ENCODE peak calls at places on chromosomes 7 and 10, in four cellular contexts. One of them, this sample, is unnamed.

GRCh38 chr7:114759347-114760062 is 162.4 kb upstream of the MDFIC start:
- DNase-seq in tibial nerve: no peak
- DNase-seq in tibial artery: no peak
- DNase-seq in HL-60: no peak
- DNase-seq in this sample: no peak

GRCh38 chr10:129105266-129105665 is 361.8 kb upstream of the MGMT start:
- DNase-seq in tibial nerve: no peak
- DNase-seq in tibial artery: no peak
- DNase-seq in HL-60: no peak
- DNase-seq in this sample: no peak

GRCh38 chr7:24827589-24827988 is 70.3 kb upstream of the GSDME start:
- DNase-seq in tibial nerve: no peak
- DNase-seq in tibial artery: no peak
- DNase-seq in HL-60: no peak
- DNase-seq in this sample: no peak

GRCh38 chr10:107417446-107417845 is 252.9 kb upstream of the SORCS1 start:
- DNase-seq in tibial nerve: no peak
- DNase-seq in tibial artery: no peak
- DNase-seq in HL-60: no peak
- DNase-seq in this sample: no peak

GRCh38 chr10:97280783-97281182 is 11.7 kb downstream of the ARHGAP19 start:
- DNase-seq in tibial nerve: no peak
- DNase-seq in tibial artery: no peak
- DNase-seq in HL-60: no peak
- DNase-seq in this sample: no peak

GRCh38 chr7:66899552-66900280 is 21.3 kb upstream of the TMEM248 start:
- DNase-seq in tibial nerve: no peak
- DNase-seq in tibial artery: no peak
- DNase-seq in HL-60: no peak
- DNase-seq in this sample: no peak

GRCh38 chr10:84078771-84079170 is 60.5 kb upstream of the GHITM start:
- DNase-seq in tibial nerve: no peak
- DNase-seq in tibial artery: no peak
- DNase-seq in HL-60: no peak
- DNase-seq in this sample: no peak

GRCh38 chr10:110368556-110368955 is 63.8 kb upstream of the SMNDC1 start:
- DNase-seq in tibial nerve: no peak
- DNase-seq in tibial artery: peak; percentile 1
- DNase-seq in HL-60: no peak
- DNase-seq in this sample: no peak

GRCh38 chr7:1040790-1041189 is 3.6 kb upstream of the GPR146 start:
- DNase-seq in tibial nerve: no peak
- DNase-seq in tibial artery: no peak
- DNase-seq in HL-60: no peak
- DNase-seq in this sample: no peak

GRCh38 chr10:30629653-30630052 is at the start of gene LYZL2:
- DNase-seq in tibial nerve: no peak
- DNase-seq in tibial artery: no peak
- DNase-seq in HL-60: no peak
- DNase-seq in this sample: no peak

GRCh38 chr10:71255817-71256660 is 43.7 kb downstream of the UNC5B start:
- DNase-seq in tibial nerve: no peak
- DNase-seq in tibial artery: no peak
- DNase-seq in HL-60: no peak
- DNase-seq in this sample: no peak

GRCh38 chr7:99541212-99541611 is 10.7 kb downstream of the FAM200A start:
- DNase-seq in tibial nerve: no peak
- DNase-seq in tibial artery: peak; percentile 20
- DNase-seq in HL-60: no peak
- DNase-seq in this sample: no peak

GRCh38 chr10:96645191-96645721 is 58.4 kb upstream of the TM9SF3 start:
- DNase-seq in tibial nerve: peak; percentile 20
- DNase-seq in tibial artery: no peak
- DNase-seq in HL-60: peak; percentile 68
- DNase-seq in this sample: no peak

GRCh38 chr10:79331709-79332108 is 15.6 kb upstream of the PPIF start:
- DNase-seq in tibial nerve: no peak
- DNase-seq in tibial artery: no peak
- DNase-seq in HL-60: peak; percentile 46
- DNase-seq in this sample: peak; percentile 49

GRCh38 chr10:126628746-126629145 is 41.7 kb downstream of the C10orf90 start:
- DNase-seq in tibial nerve: no peak
- DNase-seq in tibial artery: no peak
- DNase-seq in HL-60: no peak
- DNase-seq in this sample: no peak

GRCh38 chr10:71666607-71667373 is 52.8 kb downstream of the C10orf105 start:
- DNase-seq in tibial nerve: no peak
- DNase-seq in tibial artery: no peak
- DNase-seq in HL-60: peak; percentile 26
- DNase-seq in this sample: no peak

GRCh38 chr7:6508539-6508938 is 42.7 kb downstream of the GRID2IP start:
- DNase-seq in tibial nerve: no peak
- DNase-seq in tibial artery: no peak
- DNase-seq in HL-60: no peak
- DNase-seq in this sample: no peak

GRCh38 chr7:111012152-111012551 is 78.8 kb upstream of the LRRN3 start:
- DNase-seq in tibial nerve: no peak
- DNase-seq in tibial artery: no peak
- DNase-seq in HL-60: no peak
- DNase-seq in this sample: no peak

GRCh38 chr10:70799124-70799523 is 13.9 kb upstream of the TBATA start:
- DNase-seq in tibial nerve: no peak
- DNase-seq in tibial artery: no peak
- DNase-seq in HL-60: peak; percentile 23
- DNase-seq in this sample: no peak

GRCh38 chr10:80201592-80202256 is 3.6 kb downstream of the ANXA11 start:
- DNase-seq in tibial nerve: no peak
- DNase-seq in tibial artery: no peak
- DNase-seq in HL-60: no peak
- DNase-seq in this sample: no peak

GRCh38 chr10:129956285-129956649 is 7.8 kb downstream of the EBF3 start:
- DNase-seq in tibial nerve: no peak
- DNase-seq in tibial artery: peak; percentile 33
- DNase-seq in HL-60: no peak
- DNase-seq in this sample: no peak

GRCh38 chr7:54542920-54543539 is 855 bp downstream of the VSTM2A start:
- DNase-seq in tibial nerve: no peak
- DNase-seq in tibial artery: no peak
- DNase-seq in HL-60: no peak
- DNase-seq in this sample: no peak

GRCh38 chr7:134919240-134919641 is 67.1 kb upstream of the AGBL3 start:
- DNase-seq in tibial nerve: no peak
- DNase-seq in tibial artery: no peak
- DNase-seq in HL-60: no peak
- DNase-seq in this sample: no peak

GRCh38 chr7:134925766-134926165 is 60.5 kb upstream of the AGBL3 start:
- DNase-seq in tibial nerve: no peak
- DNase-seq in tibial artery: no peak
- DNase-seq in HL-60: no peak
- DNase-seq in this sample: no peak

GRCh38 chr7:134916428-134916883 is 69.9 kb upstream of the AGBL3 start:
- DNase-seq in tibial nerve: no peak
- DNase-seq in tibial artery: no peak
- DNase-seq in HL-60: no peak
- DNase-seq in this sample: no peak

GRCh38 chr7:134922730-134923704 is 63.3 kb upstream of the AGBL3 start:
- DNase-seq in tibial nerve: no peak
- DNase-seq in tibial artery: no peak
- DNase-seq in HL-60: no peak
- DNase-seq in this sample: no peak

DNA sequence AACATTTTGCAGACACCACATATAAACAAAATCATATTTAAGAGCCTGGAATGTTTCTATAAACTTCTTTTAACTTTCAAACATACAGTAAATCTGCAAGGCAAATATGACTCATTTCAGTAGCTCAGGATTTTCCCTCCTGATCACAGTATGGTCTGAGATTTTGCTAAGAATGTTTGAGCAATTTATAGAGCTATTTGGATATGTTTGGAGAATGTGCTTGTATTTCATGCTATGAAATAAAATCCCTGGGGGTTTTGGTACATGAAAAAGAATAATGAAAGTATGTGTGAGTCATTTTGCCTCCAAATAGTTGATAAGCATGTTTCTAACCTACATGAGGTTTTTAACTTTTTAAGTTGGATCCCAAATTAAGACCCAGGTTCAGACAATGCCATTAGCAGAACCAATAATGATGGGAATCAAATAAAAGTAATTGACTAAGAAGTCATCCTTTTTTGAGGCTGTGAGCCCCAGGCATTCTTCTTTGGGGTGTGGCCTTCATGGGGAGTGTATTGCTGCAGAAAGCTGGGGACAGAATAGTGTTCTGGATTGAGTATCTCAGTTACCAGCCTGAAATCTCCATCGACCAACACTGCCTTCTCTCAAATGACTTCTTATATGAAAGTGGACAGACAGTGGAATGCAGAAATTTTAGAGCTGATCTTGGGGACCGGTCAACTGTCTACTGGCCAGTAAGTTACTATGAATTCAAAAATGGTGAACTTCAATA is 66.1 kb upstream of the AGBL3 start:
- DNase-seq in tibial nerve: no peak
- DNase-seq in tibial artery: no peak
- DNase-seq in HL-60: no peak
- DNase-seq in this sample: no peak
- H3K27ac ChIP-seq in tibial nerve: no peak overlapping the region
- H3K27ac ChIP-seq in tibial artery: peak overlapping the region; percentile 19
- H3K27ac ChIP-seq in HL-60: no peak overlapping the region
- H3K27ac ChIP-seq in this sample: no peak overlapping the region

GRCh38 chr7:145378197-145378596 is 542.3 kb upstream of the TPK1 start:
- DNase-seq in tibial nerve: no peak
- DNase-seq in tibial artery: no peak
- DNase-seq in HL-60: no peak
- DNase-seq in this sample: no peak

GRCh38 chr7:145382762-145383161 is 546.9 kb upstream of the TPK1 start:
- DNase-seq in tibial nerve: no peak
- DNase-seq in tibial artery: no peak
- DNase-seq in HL-60: no peak
- DNase-seq in this sample: no peak
- TF ChIP-seq CTCF in tibial nerve: no peak
- TF ChIP-seq CTCF in tibial artery: no peak
- TF ChIP-seq CTCF in HL-60: no peak
- TF ChIP-seq CTCF in this sample: no peak

GRCh38 chr7:16455591-16455990 is 9.9 kb downstream of the SOSTDC1 start:
- DNase-seq in tibial nerve: no peak
- DNase-seq in tibial artery: no peak
- DNase-seq in HL-60: no peak
- DNase-seq in this sample: no peak
- H3K27ac ChIP-seq in tibial nerve: no peak overlapping the region
- H3K27ac ChIP-seq in tibial artery: no peak overlapping the region
- H3K27ac ChIP-seq in HL-60: no peak overlapping the region
- H3K27ac ChIP-seq in this sample: no peak overlapping the region

DNA sequence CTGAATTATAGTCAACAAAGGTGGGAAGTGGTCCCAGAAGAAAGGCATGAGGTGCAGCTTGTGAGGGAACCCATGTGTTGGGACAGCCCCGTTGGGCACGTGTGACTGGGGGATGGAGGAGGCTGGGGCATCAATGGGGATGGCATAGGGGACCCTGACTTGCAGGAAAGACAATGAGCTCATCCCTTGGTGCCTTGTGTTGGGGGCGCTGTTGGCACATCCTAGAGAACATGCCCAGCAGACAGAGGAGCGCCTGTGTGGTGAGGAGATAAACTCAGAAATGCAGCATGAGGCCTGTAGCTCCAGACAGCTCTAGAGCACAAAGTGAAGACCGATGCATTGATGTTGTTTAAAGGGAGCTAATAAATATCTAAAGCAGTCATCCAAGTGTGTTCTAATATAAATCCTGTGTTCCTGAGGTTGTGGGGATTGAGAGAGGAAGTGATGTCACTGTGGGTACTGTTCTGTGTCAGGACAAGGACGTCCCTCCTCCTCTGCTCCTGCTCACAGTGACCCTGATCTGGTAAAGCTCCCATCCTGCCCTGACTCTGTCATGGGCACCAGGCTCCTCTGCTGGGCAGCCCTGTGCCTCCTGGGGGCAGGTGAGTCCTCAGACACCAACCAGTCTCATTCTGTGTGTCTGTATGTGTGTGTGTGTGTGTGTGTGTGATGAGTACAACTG is 126.1 kb upstream of the PRSS58 start:
- DNase-seq in tibial nerve: no peak
- DNase-seq in tibial artery: no peak
- DNase-seq in HL-60: peak; percentile 73
- DNase-seq in this sample: no peak
- TF ChIP-seq CTCF in tibial nerve: no peak
- TF ChIP-seq CTCF in tibial artery: no peak
- TF ChIP-seq CTCF in HL-60: no peak
- TF ChIP-seq CTCF in this sample: no peak

DNA sequence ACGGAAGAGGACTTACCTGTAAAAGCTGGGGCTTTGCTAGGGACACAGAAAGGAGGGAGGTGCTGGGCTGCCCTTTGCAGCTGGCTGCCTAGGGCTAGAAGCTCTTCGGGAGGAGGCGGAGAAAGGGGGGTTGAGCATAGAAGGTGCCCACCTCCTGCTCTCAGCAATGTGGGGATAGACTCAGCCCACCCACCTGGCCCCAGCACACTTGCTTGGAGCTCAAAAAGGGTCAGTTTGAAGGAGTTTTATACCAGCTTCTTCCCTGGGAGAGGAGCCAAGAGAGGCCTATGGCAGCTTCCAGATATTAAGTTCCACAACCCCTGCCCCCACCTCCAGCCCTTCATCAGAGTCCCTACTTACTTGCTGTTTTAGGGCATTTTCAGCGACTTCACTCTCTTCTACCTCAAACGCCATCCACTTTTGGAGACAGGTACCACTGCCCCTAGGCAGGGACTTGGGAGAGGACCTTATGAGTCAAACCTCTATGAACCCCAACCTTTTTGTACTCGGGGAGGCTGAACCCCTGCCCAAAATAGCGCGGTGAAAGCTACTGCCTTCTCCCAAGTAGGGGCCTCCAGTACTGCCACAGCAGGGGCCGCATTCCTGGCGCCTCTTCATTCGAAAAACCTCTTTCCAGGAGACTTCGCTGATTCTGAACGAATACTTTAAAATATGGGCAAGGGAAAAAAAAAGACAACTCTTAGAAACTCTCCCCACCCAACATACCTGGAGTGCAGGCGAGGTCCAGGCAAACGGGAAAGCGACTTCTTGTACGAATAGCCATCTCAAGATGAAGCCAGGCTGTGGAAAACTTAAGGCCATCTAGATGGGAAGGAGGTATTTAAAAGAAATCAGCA is 1.2 kb upstream of the EVX1 start:
- DNase-seq in tibial nerve: no peak
- DNase-seq in tibial artery: no peak
- DNase-seq in HL-60: no peak
- DNase-seq in this sample: no peak
- H3K27ac ChIP-seq in tibial nerve: no peak overlapping the region
- H3K27ac ChIP-seq in tibial artery: no peak overlapping the region
- H3K27ac ChIP-seq in HL-60: no peak overlapping the region
- H3K27ac ChIP-seq in this sample: no peak overlapping the region

DNA sequence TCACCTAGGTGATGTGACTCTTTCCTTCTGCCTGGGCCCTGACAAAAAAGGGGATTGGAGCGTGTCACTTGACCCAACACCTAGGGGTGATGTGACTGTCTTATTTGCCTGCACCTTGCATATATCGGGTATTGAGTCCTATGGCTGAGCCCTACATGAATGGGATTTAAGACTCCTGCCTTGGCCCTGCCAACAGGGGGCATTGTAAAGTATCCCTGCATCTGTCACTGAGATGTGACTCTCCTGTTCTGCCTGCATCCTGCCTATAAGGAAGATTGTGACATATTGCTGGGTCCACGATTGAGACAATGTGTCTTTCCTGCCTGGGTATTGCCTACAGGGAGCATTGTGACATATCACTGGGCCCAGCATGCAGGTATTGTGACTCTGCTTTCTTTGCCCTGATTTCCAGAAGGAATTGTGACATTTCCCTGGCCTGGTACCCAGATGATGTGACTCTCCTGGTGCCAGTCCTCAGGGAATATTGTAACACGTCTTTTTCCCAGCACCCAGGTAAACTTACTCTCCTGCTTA is 14.2 kb upstream of the ZNF107 start:
- DNase-seq in tibial nerve: no peak
- DNase-seq in tibial artery: no peak
- DNase-seq in HL-60: no peak
- DNase-seq in this sample: no peak
- TF ChIP-seq CTCF in tibial nerve: no peak
- TF ChIP-seq CTCF in tibial artery: no peak
- TF ChIP-seq CTCF in HL-60: no peak
- TF ChIP-seq CTCF in this sample: no peak

This sample was measured in CD4-positive, alpha-beta T cell.